ENCODE peak calls at places on chromosomes 3 and 15, in four cellular contexts. C is GM12878, V is HEK293T, F is HepG2. K is an unnamed sample.

GRCh38 chr3:40476478-40477470 is at the start of gene ZNF619:
- DNase-seq in F (peak), V (peak), C (no peak), K (peak)

GRCh38 chr15:33448151-33448550 is 137.4 kb downstream of the RYR3 start:
- DNase-seq in F (no peak), C (no peak), V (no peak), K (no peak)

GRCh38 chr15:58666957-58667356 is 82.5 kb downstream of the ADAM10 start:
- DNase-seq in V (no peak), F (no peak), C (no peak), K (no peak)

GRCh38 chr15:90046289-90046688 is 45.2 kb downstream of the ZNF710 start:
- DNase-seq in C (no peak), V (no peak), F (no peak), K (no peak)

GRCh38 chr3:3998140-3998977 is 199.1 kb downstream of the LRRN1 start:
- DNase-seq in F (peak), V (peak), C (peak), K (peak)

GRCh38 chr3:191696356-191696755 is 235.4 kb downstream of the PYDC2 start:
- DNase-seq in F (no peak), V (no peak), C (no peak), K (no peak)

GRCh38 chr3:108862865-108863798 is 40.5 kb downstream of the TRAT1 start:
- DNase-seq in F (no peak), V (no peak), C (no peak), K (no peak)

GRCh38 chr3:117656391-117656790 is 946.8 kb downstream of the TUSC7 start:
- DNase-seq in V (no peak), C (no peak), F (no peak), K (no peak)

GRCh38 chr3:160194438-160194837 is 30.8 kb upstream of the C3orf80 start:
- DNase-seq in C (no peak), F (no peak), V (no peak), K (no peak)

GRCh38 chr15:90845201-90845949 is 23.0 kb upstream of the FURIN start:
- DNase-seq in F (no peak), V (no peak), C (peak), K (peak)

GRCh38 chr3:65534825-65535224 is 503.9 kb downstream of the MAGI1 start:
- DNase-seq in F (no peak), V (no peak), C (no peak), K (no peak)

GRCh38 chr3:30714104-30714503 is 107.7 kb downstream of the TGFBR2 start:
- DNase-seq in F (no peak), V (no peak), C (no peak), K (no peak)

GRCh38 chr3:30708472-30708871 is 102.1 kb downstream of the TGFBR2 start:
- DNase-seq in C (no peak), F (no peak), V (no peak), K (no peak)

GRCh38 chr3:30707825-30708224 is 101.4 kb downstream of the TGFBR2 start:
- DNase-seq in C (no peak), F (no peak), V (no peak), K (no peak)

GRCh38 chr3:30710017-30710416 is 103.6 kb downstream of the TGFBR2 start:
- DNase-seq in F (no peak), V (no peak), C (no peak), K (no peak)

DNA sequence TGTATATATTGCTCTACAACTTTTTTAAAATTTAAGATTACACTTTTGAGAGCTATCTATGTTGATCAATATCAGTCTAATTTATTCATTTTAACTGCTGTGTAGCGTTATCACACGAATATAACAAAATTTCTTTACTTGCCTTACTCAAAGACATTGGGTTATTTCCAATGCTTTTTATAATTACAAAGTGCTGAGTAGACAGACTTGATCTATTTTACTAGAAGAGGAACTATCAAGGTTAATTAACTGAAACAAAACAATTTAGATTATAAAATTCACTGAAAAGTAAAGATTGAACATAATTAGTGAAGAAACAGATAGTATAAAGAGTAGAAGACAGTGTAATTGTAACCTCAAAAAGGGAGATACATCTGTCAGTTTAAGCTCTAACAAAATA is 105.5 kb downstream of the TGFBR2 start:
- DNase-seq in F (no peak), C (no peak), V (no peak), K (no peak)
- TF ChIP-seq FOXK2 in F (no peak), C (no peak), V (no peak), K (no peak)

DNA sequence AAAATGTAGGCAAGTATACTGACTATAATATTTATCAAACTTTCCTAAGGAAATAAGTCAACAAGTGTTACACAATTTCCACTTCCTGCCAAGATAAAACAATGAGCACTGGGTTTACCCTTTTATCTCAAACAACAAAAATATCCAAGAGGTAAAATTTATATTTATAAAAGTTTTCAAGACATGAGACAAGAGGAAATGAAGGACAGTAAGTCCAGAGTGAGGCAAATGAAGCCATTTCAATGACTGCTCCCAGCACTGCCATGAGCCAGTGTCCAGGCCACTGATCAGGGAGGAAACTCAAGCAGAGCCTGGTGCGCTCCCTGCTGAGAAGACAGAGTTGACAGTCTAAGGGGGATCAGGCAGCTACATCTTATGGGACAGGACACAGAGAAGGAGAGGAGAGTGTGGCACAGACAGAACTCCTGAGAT is 439.4 kb downstream of the RAP2B start:
- DNase-seq in F (no peak), V (no peak), C (no peak), K (no peak)
- TF ChIP-seq FOXK2 in F (no peak), V (no peak), C (no peak), K (no peak)

DNA sequence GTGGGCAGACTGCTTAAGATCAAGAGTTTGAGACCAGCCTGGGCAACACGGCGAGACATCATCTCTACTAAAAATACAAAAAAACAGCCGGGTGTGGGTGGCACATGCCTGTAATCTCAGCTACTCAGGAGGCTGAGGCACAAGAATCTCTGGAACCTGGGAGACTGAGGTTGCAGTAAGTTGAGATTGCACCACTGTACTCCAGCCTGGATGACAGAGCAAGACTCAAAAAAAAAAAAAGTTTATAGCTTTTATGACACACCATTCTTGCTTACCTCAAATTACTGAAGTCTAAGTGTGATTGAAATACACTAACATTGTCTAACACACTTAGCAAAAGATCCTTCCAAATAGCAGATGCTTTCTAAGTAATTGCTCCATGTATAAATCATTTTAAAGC is 207.6 kb downstream of the STAG1 start:
- DNase-seq in V (no peak), C (no peak), F (no peak), K (no peak)
- TF ChIP-seq FOXK2 in V (no peak), C (no peak), F (no peak), K (no peak)

DNA sequence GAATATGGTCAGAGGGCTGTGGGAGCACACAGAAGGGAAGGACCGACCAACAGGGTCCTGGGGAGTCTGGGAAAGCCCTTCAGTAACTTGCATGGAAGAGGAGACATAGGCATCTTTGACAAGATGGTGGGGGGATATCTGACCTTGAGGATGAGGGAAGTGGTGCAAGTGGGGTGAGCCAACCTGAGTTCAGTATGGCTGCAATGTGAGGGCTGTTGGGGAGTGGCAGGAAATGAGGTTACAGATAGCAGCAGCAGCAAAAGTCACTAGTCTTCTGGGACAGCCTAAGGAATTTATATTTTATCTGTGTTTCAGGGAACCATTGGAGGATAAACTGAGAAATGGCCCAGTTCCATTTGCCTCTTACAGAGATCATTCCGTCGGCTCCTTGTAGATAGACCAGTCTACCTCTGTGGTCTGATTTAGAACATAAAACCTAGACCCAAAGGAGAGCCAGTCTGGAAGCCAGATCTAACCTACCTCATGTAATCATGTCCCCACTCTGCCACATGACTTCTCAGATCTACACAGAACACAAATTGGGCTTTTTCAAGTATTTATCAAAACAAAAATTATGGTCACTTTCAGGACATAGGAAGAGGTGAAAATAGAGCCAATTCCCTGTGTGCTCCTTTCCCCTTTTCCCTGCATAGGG is 75.6 kb downstream of the ST6GAL1 start:
- DNase-seq in F (no peak), C (no peak), V (no peak), K (no peak)
- TF ChIP-seq FOXK2 in F (no peak), C (no peak), V (no peak), K (no peak)

DNA sequence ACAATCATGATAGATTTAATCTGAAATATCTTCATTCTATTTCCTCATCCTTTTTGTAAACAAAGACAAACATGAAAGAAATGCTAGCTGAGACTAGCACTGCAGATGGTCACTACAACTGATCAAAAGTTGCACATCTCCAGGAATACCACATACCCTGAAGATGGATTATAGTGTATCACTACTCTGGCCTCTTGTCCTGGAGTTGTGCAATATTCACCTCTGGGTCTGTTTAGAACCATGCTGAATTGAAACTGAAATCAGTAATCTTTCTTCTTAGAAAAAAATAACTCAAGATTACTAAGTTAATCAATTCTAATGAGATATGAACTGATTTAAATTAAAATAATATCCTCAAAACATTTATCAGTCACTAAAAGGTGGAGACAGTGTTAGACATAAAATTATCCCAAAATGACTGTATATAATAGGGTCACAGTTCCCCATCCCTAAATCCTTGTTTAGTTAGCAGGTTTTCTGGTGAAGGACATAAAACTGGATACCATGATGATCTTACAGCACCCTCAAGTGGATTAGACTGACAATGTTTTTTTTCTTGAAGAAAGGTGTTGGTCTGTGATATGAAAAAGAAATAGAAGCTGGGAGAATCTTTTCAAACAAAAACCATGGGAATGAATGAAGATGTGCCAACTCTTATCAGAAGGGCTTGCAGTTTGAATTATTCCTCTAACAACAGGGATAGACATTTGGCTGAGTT is 7.2 kb upstream of the TTC14 start:
- DNase-seq in C (peak), V (no peak), F (peak), K (peak)
- TF ChIP-seq FOXK2 in C (no peak), V (no peak), F (no peak), K (no peak)

DNA sequence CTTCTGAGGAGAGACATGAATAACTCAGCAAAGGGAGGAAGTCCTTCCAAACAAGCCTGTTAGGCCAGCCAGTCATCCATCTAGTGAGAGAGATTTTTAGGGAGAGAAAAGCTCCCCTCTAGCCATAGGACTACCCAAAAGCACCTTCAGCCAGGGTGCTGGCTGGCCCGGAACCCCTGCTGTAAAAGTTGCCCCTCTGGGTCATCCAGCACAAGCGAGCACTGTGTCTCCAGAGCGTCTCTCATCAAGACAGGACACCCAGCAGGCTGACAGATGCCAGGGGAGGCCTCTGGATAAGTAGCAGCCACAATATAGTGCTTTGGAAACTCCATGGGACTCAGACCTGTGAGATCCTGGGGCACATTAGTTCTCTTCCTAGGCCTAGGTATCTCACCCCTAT is 24.5 kb downstream of the ANXA2 start:
- DNase-seq in F (no peak), C (no peak), V (no peak), K (no peak)
- TF ChIP-seq FOXK2 in F (no peak), C (no peak), V (no peak), K (no peak)

DNA sequence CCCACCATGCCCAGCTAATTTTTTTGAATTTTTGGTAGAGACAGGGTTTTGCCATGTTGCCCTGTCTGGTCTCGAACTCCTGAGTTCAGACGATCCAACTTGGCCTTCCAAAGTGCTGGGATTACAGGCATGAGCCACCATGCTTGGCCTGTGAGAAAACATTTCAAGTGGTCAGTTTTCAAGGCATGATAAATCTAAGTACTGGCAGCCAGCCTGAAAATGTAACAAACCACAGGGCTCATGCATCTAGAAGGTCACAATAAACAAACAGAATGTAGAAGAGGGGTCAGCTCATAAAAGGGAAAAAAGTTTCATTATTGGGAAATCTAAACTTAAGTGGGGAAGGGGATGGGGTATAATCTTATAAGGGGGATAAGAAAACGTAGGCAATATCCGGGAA is 39.9 kb downstream of the PPCDC start:
- DNase-seq in V (no peak), C (no peak), F (no peak), K (no peak)
- TF ChIP-seq FOXK2 in V (no peak), C (no peak), F (no peak), K (no peak)

GRCh38 chr3:169660709-169661566 is 2.6 kb downstream of the MECOM start:
- DNase-seq in V (no peak), F (no peak), C (no peak), K (no peak)
- TF ChIP-seq FOXK2 in V (no peak), F (no peak), C (no peak), K (no peak)

K was measured in K562.